ENCODE peak calls at places on chromosomes 11 and 22, in nine cellular contexts. L is NCI-H1092; P is stimulated activated CD4-positive, alpha-beta T cell treated with anti-CD3 and anti-CD28 coated beads, Interleukin-2, amount 100 ng/mL, for 48 hours; I is activated T-helper 9 cell treated with anti-CD3 and anti-CD28 coated beads, Interleukin-2, amount 50 U/mL, for 16 hours; T is astrocyte of the spinal cord; O is AG09319; K is C1 segment of cervical spinal cord; V is SW480; H is NCI-H1436 treated with DMSO at 0.1 percent for 48 hours. Q is an unnamed sample.

GRCh38 chr11:10317776-10318526 is 13.1 kb downstream of the ADM start:
- DNase-seq in L (no peak), P (no peak), I (no peak), T (no peak), O (no peak), K (no peak), V (no peak), H (no peak), Q (no peak)

GRCh38 chr11:131859811-131860210 is 489.4 kb downstream of the NTM start:
- DNase-seq in L (no peak), P (no peak), I (no peak), T (peak), O (no peak), K (no peak), V (no peak), H (no peak), Q (no peak)

GRCh38 chr11:97722065-97722464 is 1298.7 kb upstream of the CNTN5 start:
- DNase-seq in L (no peak), P (no peak), I (no peak), T (peak), O (no peak), K (no peak), V (no peak), H (no peak), Q (no peak)

GRCh38 chr11:121389651-121390050 is 62.5 kb upstream of the SORL1 start:
- DNase-seq in L (peak), P (no peak), I (no peak), T (peak), O (no peak), K (peak), V (no peak), H (peak), Q (no peak)

GRCh38 chr22:44574581-44575343 is 76.7 kb upstream of the RTL6 start:
- DNase-seq in L (no peak), P (no peak), I (no peak), T (no peak), O (no peak), K (no peak), V (no peak), H (no peak), Q (no peak)

GRCh38 chr22:44194569-44194968 is 13.8 kb downstream of the PARVG start:
- DNase-seq in L (no peak), P (no peak), I (no peak), T (no peak), O (no peak), K (no peak), V (no peak), H (no peak), Q (no peak)

GRCh38 chr22:26852176-26852575 is 194.8 kb downstream of the MIAT start:
- DNase-seq in L (no peak), P (no peak), I (no peak), T (no peak), O (no peak), K (no peak), V (no peak), H (no peak), Q (no peak)

GRCh38 chr11:93737904-93738612 is 3.2 kb downstream of the TAF1D start:
- DNase-seq in L (no peak), P (no peak), I (no peak), T (peak), O (no peak), K (no peak), V (no peak), H (no peak), Q (no peak)

GRCh38 chr22:45179276-45180049 is 15.7 kb downstream of the NUP50 start:
- DNase-seq in L (no peak), P (no peak), I (no peak), T (no peak), O (no peak), K (no peak), V (no peak), H (no peak), Q (no peak)

GRCh38 chr11:34342008-34342533 is 15.7 kb downstream of the ABTB2 start:
- DNase-seq in L (no peak), P (no peak), I (no peak), T (peak), O (no peak), K (no peak), V (no peak), H (no peak), Q (no peak)

GRCh38 chr11:95152878-95153856 is 63.5 kb downstream of the ENDOD1 start:
- DNase-seq in L (no peak), P (no peak), I (no peak), T (no peak), O (no peak), K (no peak), V (no peak), H (no peak), Q (no peak)

GRCh38 chr11:110092577-110093406 is at the start of gene ZC3H12C:
- DNase-seq in L (peak), P (peak), I (no peak), T (peak), O (peak), K (peak), V (peak), H (no peak), Q (no peak)

GRCh38 chr11:8732748-8733241 is 50.2 kb downstream of the RPL27A start:
- DNase-seq in L (no peak), P (no peak), I (no peak), T (peak), O (peak), K (peak), V (no peak), H (no peak), Q (no peak)

GRCh38 chr11:57639321-57640067 is 10.2 kb downstream of the YPEL4 start:
- DNase-seq in L (no peak), P (no peak), I (no peak), T (peak), O (no peak), K (no peak), V (no peak), H (no peak), Q (no peak)

GRCh38 chr22:42180349-42180842 is 49.8 kb upstream of the CYP2D6 start:
- DNase-seq in L (no peak), P (no peak), I (peak), T (peak), O (no peak), K (no peak), V (no peak), H (no peak), Q (no peak)

GRCh38 chr11:34150494-34151151 is 45.2 kb downstream of the NAT10 start:
- DNase-seq in L (no peak), P (no peak), I (no peak), T (no peak), O (peak), K (no peak), V (no peak), H (no peak), Q (no peak)

GRCh38 chr22:47069270-47069669 is 306.8 kb downstream of the TBC1D22A start:
- DNase-seq in L (no peak), P (no peak), I (no peak), T (no peak), O (no peak), K (no peak), V (no peak), H (no peak), Q (no peak)

GRCh38 chr11:116072776-116073175 is 568.6 kb upstream of the CADM1 start:
- DNase-seq in L (peak), P (no peak), I (no peak), T (no peak), O (no peak), K (no peak), V (no peak), H (no peak), Q (no peak)

GRCh38 chr22:30175743-30176288 is 70.7 kb downstream of the LIF start:
- DNase-seq in L (no peak), P (no peak), I (no peak), T (no peak), O (no peak), K (no peak), V (no peak), H (no peak), Q (no peak)

GRCh38 chr11:17585911-17586695 is 39.0 kb downstream of the OTOG start:
- DNase-seq in L (no peak), P (no peak), I (no peak), T (no peak), O (no peak), K (no peak), V (no peak), H (no peak), Q (no peak)

GRCh38 chr22:46023558-46023981 is 46.6 kb upstream of the WNT7B start:
- DNase-seq in L (no peak), P (no peak), I (no peak), T (peak), O (no peak), K (no peak), V (no peak), H (no peak), Q (no peak)

GRCh38 chr11:47514825-47515647 is 37.9 kb downstream of the CELF1 start:
- DNase-seq in L (no peak), P (peak), I (peak), T (peak), O (no peak), K (no peak), V (no peak), H (no peak), Q (no peak)

GRCh38 chr22:44936201-44936600 is 73.6 kb downstream of the PHF21B start:
- DNase-seq in L (no peak), P (no peak), I (no peak), T (no peak), O (no peak), K (no peak), V (no peak), H (no peak), Q (no peak)

GRCh38 chr11:2482745-2483144 is 37.9 kb downstream of the KCNQ1 start:
- DNase-seq in L (peak), P (no peak), I (no peak), T (no peak), O (no peak), K (no peak), V (no peak), H (no peak), Q (no peak)

GRCh38 chr11:69055598-69056516 is 7.1 kb downstream of the TPCN2 start:
- DNase-seq in L (no peak), P (no peak), I (no peak), T (no peak), O (no peak), K (peak), V (no peak), H (no peak), Q (peak)

GRCh38 chr22:46008291-46008690 is 31.3 kb upstream of the WNT7B start:
- DNase-seq in L (no peak), P (no peak), I (no peak), T (no peak), O (no peak), K (no peak), V (no peak), H (no peak), Q (no peak)

GRCh38 chr22:36075230-36075629 is 46.6 kb upstream of the RBFOX2 start:
- DNase-seq in L (no peak), P (no peak), I (no peak), T (no peak), O (no peak), K (no peak), V (no peak), H (no peak), Q (no peak)

GRCh38 chr22:16964366-16964765 is 43.7 kb downstream of the GAB4 start:
- DNase-seq in L (no peak), P (no peak), I (no peak), T (no peak), O (no peak), K (no peak), V (no peak), H (no peak), Q (no peak)

GRCh38 chr11:84129961-84130576 is 843.9 kb upstream of the CCDC90B start:
- DNase-seq in L (no peak), P (no peak), I (no peak), T (no peak), O (no peak), K (no peak), V (no peak), H (no peak), Q (no peak)

GRCh38 chr22:43539572-43540533 is 128.0 kb downstream of the MPPED1 start:
- DNase-seq in L (no peak), P (no peak), I (no peak), T (no peak), O (no peak), K (no peak), V (no peak), H (no peak), Q (no peak)

GRCh38 chr11:117097567-117098268 is 510 bp downstream of the SIK3 start:
- DNase-seq in L (peak), P (no peak), I (peak), T (no peak), O (no peak), K (peak), V (no peak), H (no peak), Q (no peak)

Q was measured in NK-92 treated with Interleukin-12 subunit alpha and Interleukin-12 subunit beta, amount 100 ng/mL, for 24 hours.